ENCODE peak calls at places on chromosomes 6 and 20, in four cellular contexts. One of them, this sample, is unnamed.
A peak's percentile ranks its signal among the peaks of the same experiment; 100 is the strongest.

GRCh38 chr6:14046476-14047068 is 71.0 kb upstream of the CD83 start:
- DNase-seq in GM20000: peak; percentile 66
- DNase-seq in colonic mucosa: peak; percentile 38
- DNase-seq in endothelial cell: peak; percentile 56
- DNase-seq in this sample: peak; percentile 61

GRCh38 chr20:19078448-19079373 is 133.7 kb upstream of the SLC24A3 start:
- DNase-seq in colonic mucosa: no peak
- DNase-seq in GM20000: no peak
- DNase-seq in endothelial cell: no peak
- DNase-seq in this sample: no peak

GRCh38 chr6:30960907-30961673 is 20.3 kb downstream of the MUCL3 start:
- DNase-seq in endothelial cell: no peak
- DNase-seq in colonic mucosa: no peak
- DNase-seq in GM20000: no peak
- DNase-seq in this sample: no peak

GRCh38 chr6:105872244-105872643 is 213.9 kb upstream of the PRDM1 start:
- DNase-seq in endothelial cell: no peak
- DNase-seq in colonic mucosa: no peak
- DNase-seq in GM20000: no peak
- DNase-seq in this sample: no peak

GRCh38 chr6:90493332-90493731 is 93.5 kb downstream of the MAP3K7 start:
- DNase-seq in endothelial cell: no peak
- DNase-seq in colonic mucosa: no peak
- DNase-seq in GM20000: no peak
- DNase-seq in this sample: no peak

GRCh38 chr6:36222924-36223323 is 26.4 kb downstream of the BRPF3 start:
- DNase-seq in GM20000: no peak
- DNase-seq in colonic mucosa: peak; percentile 66
- DNase-seq in endothelial cell: no peak
- DNase-seq in this sample: no peak

GRCh38 chr20:13037727-13038126 is 29.0 kb downstream of the SPTLC3 start:
- DNase-seq in endothelial cell: no peak
- DNase-seq in colonic mucosa: no peak
- DNase-seq in GM20000: no peak
- DNase-seq in this sample: no peak

GRCh38 chr20:23832775-23833508 is 6.4 kb upstream of the CST2 start:
- DNase-seq in GM20000: no peak
- DNase-seq in colonic mucosa: no peak
- DNase-seq in endothelial cell: no peak
- DNase-seq in this sample: no peak

GRCh38 chr6:44730771-44731391 is 343.4 kb downstream of the CDC5L start:
- DNase-seq in endothelial cell: no peak
- DNase-seq in GM20000: no peak
- DNase-seq in colonic mucosa: no peak
- DNase-seq in this sample: no peak

GRCh38 chr20:4502756-4503155 is 219.0 kb upstream of the PRND start:
- DNase-seq in colonic mucosa: no peak
- DNase-seq in endothelial cell: no peak
- DNase-seq in GM20000: no peak
- DNase-seq in this sample: no peak

GRCh38 chr6:101296184-101296583 is 97.3 kb upstream of the GRIK2 start:
- DNase-seq in GM20000: no peak
- DNase-seq in colonic mucosa: no peak
- DNase-seq in endothelial cell: no peak
- DNase-seq in this sample: no peak

GRCh38 chr6:161444966-161445799 is 171.3 kb upstream of the AGPAT4 start:
- DNase-seq in GM20000: no peak
- DNase-seq in colonic mucosa: no peak
- DNase-seq in endothelial cell: no peak
- DNase-seq in this sample: no peak

GRCh38 chr6:161446296-161446925 is 172.6 kb upstream of the AGPAT4 start:
- DNase-seq in endothelial cell: no peak
- DNase-seq in colonic mucosa: no peak
- DNase-seq in GM20000: no peak
- DNase-seq in this sample: no peak

GRCh38 chr6:161442381-161442858 is 168.6 kb upstream of the AGPAT4 start:
- DNase-seq in GM20000: no peak
- DNase-seq in endothelial cell: no peak
- DNase-seq in colonic mucosa: no peak
- DNase-seq in this sample: no peak

GRCh38 chr6:161443868-161444267 is 170.0 kb upstream of the AGPAT4 start:
- DNase-seq in endothelial cell: no peak
- DNase-seq in colonic mucosa: no peak
- DNase-seq in GM20000: no peak
- DNase-seq in this sample: no peak

DNA sequence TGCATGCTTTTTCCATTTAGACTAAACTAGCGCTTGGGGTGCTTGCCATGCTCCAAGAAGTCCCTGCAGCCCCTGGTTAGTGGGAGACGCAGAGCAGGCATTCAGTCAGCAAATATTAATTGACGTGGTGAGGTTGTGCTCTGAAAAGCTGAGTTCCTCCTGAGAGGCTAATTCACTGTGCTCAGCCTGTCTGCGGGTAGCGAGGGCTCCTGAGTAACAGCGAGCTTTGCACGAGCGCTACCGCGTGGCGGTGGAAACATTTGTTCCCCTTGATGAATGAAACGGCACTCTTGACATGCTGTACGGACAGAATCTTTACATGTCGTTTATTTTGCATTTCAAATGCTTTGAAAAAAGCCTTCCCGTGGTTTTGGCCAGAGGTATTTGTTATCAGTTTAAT is 170.6 kb upstream of the AGPAT4 start:
- DNase-seq in GM20000: no peak
- DNase-seq in colonic mucosa: no peak
- DNase-seq in endothelial cell: no peak
- DNase-seq in this sample: peak; percentile 33
- TF ChIP-seq CTCF in GM20000: no peak
- TF ChIP-seq CTCF in colonic mucosa: no peak
- TF ChIP-seq CTCF in endothelial cell: no peak
- TF ChIP-seq CTCF in this sample: no peak

DNA sequence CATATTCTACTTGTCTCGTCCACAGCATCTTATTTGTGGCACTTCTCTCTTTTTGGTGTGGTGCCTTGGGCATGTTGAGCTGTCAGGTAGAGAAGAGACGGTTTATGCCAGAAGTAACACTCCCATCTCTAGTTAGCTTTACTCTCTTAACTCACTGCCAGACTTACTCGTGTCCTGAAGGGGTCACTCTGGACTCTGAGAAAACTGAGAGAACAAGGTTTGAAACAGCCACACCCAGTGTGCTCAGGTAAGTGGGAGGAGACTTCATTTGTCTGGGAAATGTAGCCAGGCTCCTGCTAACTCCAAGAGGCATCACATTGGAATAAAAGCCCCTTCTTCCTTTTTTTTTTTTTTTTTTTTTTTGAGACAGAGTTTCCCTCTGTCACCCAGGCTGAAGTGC is 360.8 kb downstream of the QKI start:
- DNase-seq in GM20000: no peak
- DNase-seq in colonic mucosa: no peak
- DNase-seq in endothelial cell: no peak
- DNase-seq in this sample: no peak
- TF ChIP-seq CTCF in GM20000: no peak
- TF ChIP-seq CTCF in colonic mucosa: no peak
- TF ChIP-seq CTCF in endothelial cell: no peak
- TF ChIP-seq CTCF in this sample: no peak

GRCh38 chr20:51540585-51540984 is 1.9 kb downstream of the NFATC2 start:
- DNase-seq in GM20000: no peak
- DNase-seq in endothelial cell: no peak
- DNase-seq in colonic mucosa: no peak
- DNase-seq in this sample: peak; percentile 52

GRCh38 chr20:51541189-51542032 is 1.1 kb downstream of the NFATC2 start:
- DNase-seq in colonic mucosa: peak; percentile 82
- DNase-seq in endothelial cell: peak; percentile 50
- DNase-seq in GM20000: peak; percentile 72
- DNase-seq in this sample: peak; percentile 93

GRCh38 chr20:51542894-51543788 is 622 bp upstream of the NFATC2 start:
- DNase-seq in colonic mucosa: no peak
- DNase-seq in GM20000: no peak
- DNase-seq in endothelial cell: no peak
- DNase-seq in this sample: no peak

GRCh38 chr20:51545515-51545914 is 3.0 kb upstream of the NFATC2 start:
- DNase-seq in GM20000: no peak
- DNase-seq in colonic mucosa: no peak
- DNase-seq in endothelial cell: no peak
- DNase-seq in this sample: no peak

GRCh38 chr20:51542033-51542893 is at the start of gene NFATC2:
- DNase-seq in GM20000: peak; percentile 95
- DNase-seq in colonic mucosa: peak; percentile 60
- DNase-seq in endothelial cell: peak; percentile 41
- DNase-seq in this sample: peak; percentile 75
- TF ChIP-seq CTCF in GM20000: peak; percentile 40
- TF ChIP-seq CTCF in colonic mucosa: no peak
- TF ChIP-seq CTCF in endothelial cell: no peak
- TF ChIP-seq CTCF in this sample: peak; percentile 67

DNA sequence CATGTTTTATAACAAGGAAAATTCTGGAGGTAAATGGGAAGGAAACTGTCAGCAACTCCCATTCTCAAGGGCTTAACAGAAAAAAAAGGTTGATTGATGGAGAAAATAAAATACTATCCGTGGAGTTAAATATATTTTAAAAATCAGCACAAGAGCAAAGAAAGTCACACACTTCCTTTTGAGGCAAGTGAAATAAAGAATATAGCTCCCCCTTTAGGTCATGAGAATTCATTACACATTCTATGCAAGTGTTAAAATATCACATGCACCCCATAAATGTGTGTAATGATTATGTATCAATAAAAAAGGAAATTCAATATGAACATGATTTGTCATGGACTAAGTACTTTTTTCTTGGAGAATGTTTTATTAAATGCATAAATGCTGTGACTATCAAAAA is 349.2 kb downstream of the TPBG start:
- DNase-seq in endothelial cell: no peak
- DNase-seq in GM20000: peak; percentile 32
- DNase-seq in colonic mucosa: no peak
- DNase-seq in this sample: no peak
- TF ChIP-seq CTCF in endothelial cell: peak; percentile 66
- TF ChIP-seq CTCF in GM20000: peak; percentile 27
- TF ChIP-seq CTCF in colonic mucosa: no peak
- TF ChIP-seq CTCF in this sample: peak; percentile 59

DNA sequence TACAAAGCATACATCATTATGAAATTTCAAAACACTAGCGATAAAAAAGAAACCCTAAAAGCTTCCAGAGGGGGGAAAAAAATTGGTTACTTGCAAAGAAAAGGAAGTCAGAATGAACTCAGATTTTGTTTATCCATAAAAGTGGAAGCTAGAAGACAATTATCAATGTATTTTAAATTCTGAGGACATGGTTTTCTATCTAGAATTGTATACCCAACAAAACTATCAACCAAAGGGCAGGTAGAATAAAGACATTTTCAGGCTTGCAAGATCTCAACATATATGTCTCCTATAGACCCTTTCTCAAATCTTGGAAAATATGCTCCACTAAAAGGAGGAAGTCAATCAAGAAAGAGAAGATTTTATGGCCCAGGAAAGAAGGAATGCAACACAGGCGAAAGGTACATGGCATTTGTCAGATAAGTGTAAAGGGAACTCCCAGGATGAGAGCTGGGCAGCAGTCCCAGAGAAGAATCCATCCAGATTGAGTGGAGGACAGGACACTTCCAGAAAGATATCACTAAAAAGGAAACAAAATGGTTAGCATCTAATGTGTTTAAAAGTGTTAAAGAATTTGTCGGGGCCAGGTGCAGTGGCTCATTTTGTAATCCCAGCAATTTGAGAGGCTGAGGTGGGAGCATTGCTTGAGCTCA is 45.4 kb upstream of the ZFAND3 start:
- DNase-seq in endothelial cell: no peak
- DNase-seq in GM20000: no peak
- DNase-seq in colonic mucosa: no peak
- DNase-seq in this sample: no peak
- TF ChIP-seq CTCF in endothelial cell: no peak
- TF ChIP-seq CTCF in GM20000: no peak
- TF ChIP-seq CTCF in colonic mucosa: no peak
- TF ChIP-seq CTCF in this sample: no peak

DNA sequence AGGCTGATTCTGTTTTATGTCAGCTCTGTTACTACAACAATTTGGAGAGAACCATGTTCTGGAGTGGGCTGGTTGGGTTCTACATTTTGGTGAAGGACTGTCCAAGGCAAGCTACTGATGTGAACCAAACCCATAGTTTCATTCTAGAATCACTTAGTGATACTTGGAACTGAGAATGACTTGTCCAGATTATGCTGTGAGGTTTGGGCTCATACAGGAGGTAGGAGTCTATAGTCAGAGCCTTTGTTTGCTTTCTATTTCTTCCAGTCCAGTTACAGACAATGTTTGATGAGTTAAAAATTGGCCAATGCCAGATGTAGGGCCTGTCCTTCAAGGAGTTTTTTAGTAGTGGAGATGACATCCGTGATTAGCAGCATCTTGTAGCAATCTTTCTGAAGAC is 97.9 kb downstream of the LRRC1 start:
- DNase-seq in endothelial cell: no peak
- DNase-seq in colonic mucosa: no peak
- DNase-seq in GM20000: no peak
- DNase-seq in this sample: no peak
- TF ChIP-seq CTCF in endothelial cell: no peak
- TF ChIP-seq CTCF in colonic mucosa: no peak
- TF ChIP-seq CTCF in GM20000: no peak
- TF ChIP-seq CTCF in this sample: no peak

This sample was measured in activated CD8-positive, alpha-beta T cell treated with anti-CD3 and anti-CD28 coated beads for 36 hours.